ENCODE peak calls at places on chromosome 9, in seven cellular contexts. V is right atrium auricular region, J is dorsolateral prefrontal cortex, M is body of pancreas, P is pancreas, E is GM23338, Q is endodermal cell. G is an unnamed sample.

GRCh38 chr9:96522371-96522770 is 72.4 kb downstream of the HABP4 start:
- DNase-seq in M (no peak), E (no peak), P (no peak), V (no peak), Q (no peak), J (no peak), G (no peak)

GRCh38 chr9:115170674-115171073 is 52.7 kb upstream of the TNC start:
- DNase-seq in E (no peak), V (no peak), J (no peak), M (no peak), Q (no peak), P (no peak), G (peak; percentile 86)

GRCh38 chr9:37290881-37291485 is 131.5 kb upstream of the GRHPR start:
- DNase-seq in Q (no peak), E (no peak), M (no peak), P (no peak), J (no peak), V (no peak), G (peak; percentile 77)

GRCh38 chr9:81600631-81601030 is 88.7 kb downstream of the TLE1 start:
- DNase-seq in P (no peak), J (no peak), V (no peak), E (peak; percentile 60), M (no peak), Q (no peak), G (no peak)

GRCh38 chr9:30982301-30982700 is 1402.1 kb upstream of the ACO1 start:
- DNase-seq in V (no peak), M (no peak), P (no peak), E (no peak), J (no peak), Q (no peak), G (no peak)

GRCh38 chr9:3528466-3528865 is 2.7 kb upstream of the RFX3 start:
- DNase-seq in E (no peak), M (no peak), Q (no peak), V (no peak), P (no peak), J (no peak), G (no peak)

GRCh38 chr9:530681-531080 is 310.8 kb upstream of the DMRT1 start:
- DNase-seq in Q (no peak), M (no peak), E (no peak), J (peak; percentile 27), V (peak; percentile 68), P (no peak), G (no peak)

GRCh38 chr9:123090198-123090896 is 56.9 kb downstream of the GPR21 start:
- DNase-seq in J (no peak), V (no peak), P (no peak), Q (no peak), E (no peak), M (no peak), G (no peak)

GRCh38 chr9:104835163-104835562 is 71.2 kb downstream of the NIPSNAP3B start:
- DNase-seq in V (no peak), Q (no peak), E (no peak), P (no peak), J (no peak), M (no peak), G (no peak)

GRCh38 chr9:26292943-26293342 is 599.7 kb downstream of the CAAP1 start:
- DNase-seq in Q (no peak), P (no peak), V (no peak), M (no peak), E (no peak), J (no peak), G (peak; percentile 50)

GRCh38 chr9:101566904-101567724 is 27.7 kb downstream of the PPP3R2 start:
- DNase-seq in E (peak; percentile 65), V (no peak), J (no peak), P (no peak), Q (peak; percentile 67), M (peak; percentile 18), G (peak; percentile 44)

GRCh38 chr9:123604861-123605260 is 248.9 kb downstream of the CRB2 start:
- DNase-seq in Q (no peak), V (no peak), J (no peak), P (no peak), E (no peak), M (no peak), G (no peak)

GRCh38 chr9:6383551-6384225 is 29.3 kb upstream of the UHRF2 start:
- DNase-seq in P (no peak), M (no peak), Q (no peak), J (no peak), E (no peak), V (peak; percentile 64), G (no peak)

GRCh38 chr9:108860354-108860753 is 1.7 kb upstream of the ACTL7A start:
- DNase-seq in M (no peak), E (no peak), J (no peak), Q (no peak), P (no peak), V (no peak), G (no peak)

GRCh38 chr9:80595192-80595591 is 1023.4 kb downstream of the TLE4 start:
- DNase-seq in Q (no peak), P (no peak), M (no peak), E (no peak), V (no peak), J (no peak), G (no peak)

GRCh38 chr9:120985759-120986353 is 59.3 kb upstream of the TRAF1 start:
- DNase-seq in M (no peak), Q (no peak), P (no peak), E (peak; percentile 75), V (no peak), J (no peak), G (peak; percentile 62)

GRCh38 chr9:134544388-134545212 is 97.0 kb upstream of the COL5A1 start:
- DNase-seq in J (no peak), M (no peak), P (no peak), Q (peak; percentile 91), V (no peak), E (peak; percentile 44), G (peak; percentile 63)

DNA sequence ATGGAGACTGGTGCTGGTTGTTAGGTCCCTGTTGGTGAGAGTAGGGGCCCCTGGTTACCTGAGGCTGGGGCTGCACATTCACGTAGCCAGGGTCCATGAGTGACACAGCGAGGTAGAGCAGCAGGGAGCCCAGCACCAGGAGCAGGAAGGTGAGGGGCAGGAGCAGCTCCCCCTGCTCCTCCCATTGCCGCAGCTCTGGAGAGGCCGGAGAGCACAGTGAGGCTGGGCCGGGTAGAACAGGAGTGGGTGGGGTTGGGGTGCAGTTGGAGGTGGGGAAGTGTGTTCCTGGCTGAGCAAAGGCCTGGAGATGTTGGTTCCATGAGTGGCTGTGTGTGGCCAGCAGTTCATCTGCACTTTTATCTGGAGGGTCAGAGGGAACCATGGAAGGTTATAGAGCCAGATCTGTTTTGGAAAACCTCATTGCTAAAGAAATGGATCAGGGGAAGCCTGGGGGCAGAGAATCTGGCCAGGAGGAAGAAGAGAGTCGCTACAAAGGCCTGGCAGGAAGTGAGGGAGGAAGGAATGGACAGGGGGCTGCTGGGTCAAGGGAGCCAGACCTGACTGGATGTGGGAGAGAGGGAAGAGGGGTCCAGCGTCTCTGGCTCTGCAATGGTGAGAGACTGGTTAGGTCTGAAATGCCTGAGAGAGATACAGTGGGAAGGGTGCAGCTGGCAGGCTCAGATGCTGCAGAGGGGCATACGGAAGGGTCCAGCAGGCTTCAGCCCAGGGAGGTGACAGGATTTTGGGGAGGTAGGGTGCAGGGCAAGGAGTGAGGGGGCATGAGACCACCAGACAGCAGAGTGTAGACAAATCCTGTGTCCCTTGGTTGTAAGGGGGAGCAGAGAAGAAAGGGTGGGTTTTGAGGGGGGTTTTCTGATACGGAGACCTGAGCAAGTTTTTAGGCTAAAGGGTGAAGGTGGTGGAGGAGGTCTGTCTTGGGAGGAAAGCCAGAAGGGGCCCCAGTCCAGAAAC is 1.3 kb downstream of the ZDHHC12 start:
- DNase-seq in M (no peak), V (no peak), P (no peak), Q (peak; percentile 45), J (no peak), E (no peak), G (no peak)
- H3K27ac ChIP-seq in M (peak overlapping the region; percentile 47), V (no peak overlapping the region), P (no peak overlapping the region), Q (peak overlapping the region; percentile 49), J (no peak overlapping the region), E (no peak overlapping the region), G (peak overlapping the region; percentile 82)

GRCh38 chr9:131390990-131391389 is 2.9 kb upstream of the PRRC2B start:
- DNase-seq in E (no peak), M (peak; percentile 33), J (no peak), V (no peak), P (no peak), Q (no peak), G (no peak)

GRCh38 chr9:131385296-131385695 is 8.6 kb upstream of the PRRC2B start:
- DNase-seq in J (no peak), M (no peak), V (no peak), P (no peak), Q (no peak), E (no peak), G (no peak)

GRCh38 chr9:131382850-131383729 is 10.8 kb upstream of the PRRC2B start:
- DNase-seq in M (peak; percentile 78), E (peak; percentile 95), J (peak; percentile 67), Q (peak; percentile 81), V (peak; percentile 65), P (peak; percentile 77), G (peak; percentile 92)

GRCh38 chr9:131387394-131387793 is 6.5 kb upstream of the PRRC2B start:
- DNase-seq in E (no peak), Q (no peak), P (no peak), J (no peak), V (no peak), M (no peak), G (no peak)

GRCh38 chr9:131386258-131386657 is 7.6 kb upstream of the PRRC2B start:
- DNase-seq in M (no peak), E (no peak), P (no peak), V (no peak), J (no peak), Q (no peak), G (no peak)
- TF ChIP-seq CTCF in M (no peak), E (no peak), P (no peak), V (no peak), J (no peak), Q (no peak), G (no peak)

DNA sequence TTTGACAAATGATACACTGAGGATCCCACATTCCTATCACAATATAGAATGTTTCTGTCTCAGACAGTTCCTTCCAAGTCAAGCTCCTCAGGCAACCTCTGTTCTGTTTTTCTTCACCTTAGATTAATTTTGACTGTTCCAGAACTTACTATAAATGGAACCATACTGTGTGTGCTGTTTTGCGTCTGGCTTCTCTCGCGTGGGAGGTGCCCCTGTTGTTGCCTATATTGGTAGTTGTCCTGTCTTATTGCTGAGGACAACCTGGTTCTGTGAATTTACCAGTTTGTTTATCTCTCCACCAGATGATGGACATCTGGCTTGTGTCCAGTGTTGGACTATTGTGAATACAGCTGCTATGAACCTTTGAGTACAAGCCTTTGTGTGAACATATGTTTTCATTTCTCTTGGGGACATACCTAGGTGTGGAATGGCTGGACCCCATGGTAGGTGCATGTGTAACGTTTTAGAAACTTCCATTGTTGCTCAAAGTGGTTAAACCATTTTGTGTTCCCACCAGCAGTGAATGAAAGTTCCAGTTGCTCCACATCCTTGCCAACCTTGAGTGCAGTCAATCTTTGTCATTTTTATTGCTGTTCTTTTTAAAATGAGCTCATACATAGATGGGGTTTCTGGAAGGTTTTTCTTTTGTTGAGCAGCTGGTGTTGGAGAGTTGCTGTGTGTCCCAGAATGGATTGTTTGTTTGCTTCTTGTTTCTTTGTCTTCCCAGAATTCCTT is 18.1 kb downstream of the HMCN2 start:
- DNase-seq in J (no peak), M (no peak), P (no peak), E (no peak), Q (no peak), V (no peak), G (no peak)
- H3K27ac ChIP-seq in J (no peak overlapping the region), M (no peak overlapping the region), P (no peak overlapping the region), E (no peak overlapping the region), Q (no peak overlapping the region), V (no peak overlapping the region), G (no peak overlapping the region)

DNA sequence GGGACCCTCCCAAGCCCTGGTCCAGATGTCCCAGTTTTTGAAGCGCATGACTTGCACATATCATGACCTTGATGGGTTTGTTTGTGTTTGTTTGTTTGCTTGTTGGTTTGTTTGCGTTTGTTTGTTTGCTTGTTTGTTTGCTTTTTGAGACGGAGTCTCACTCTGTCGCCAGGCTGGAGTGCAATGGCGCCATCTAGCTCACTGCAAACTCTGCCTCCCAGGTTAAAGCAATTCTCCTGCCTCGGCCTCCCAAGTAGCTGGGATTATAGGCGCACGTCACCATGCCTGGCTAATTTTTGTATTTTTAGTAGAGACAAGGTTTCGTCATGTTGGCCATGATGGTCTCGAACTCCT is 13.0 kb upstream of the UBAC1 start:
- DNase-seq in E (no peak), P (no peak), M (no peak), V (no peak), Q (peak; percentile 76), J (no peak), G (no peak)
- TF ChIP-seq CTCF in E (peak; percentile 59), P (no peak), M (no peak), V (no peak), Q (peak; percentile 64), J (no peak), G (no peak)